ENCODE peak calls at places on chromosomes 13 and 19, in eight cellular contexts. G is body of pancreas, F is endothelial cell, X is AG04449, B is HFF-Myc, H is fibroblast of pulmonary artery, D is H9, K is D721Med. Q is an unnamed sample.

GRCh38 chr13:114024603-114025431 is 50.9 kb upstream of the C13orf46 start:
- DNase-seq in G (no peak), F (no peak), X (no peak), B (no peak), H (no peak), D (no peak), K (no peak), Q (no peak)

GRCh38 chr13:81957121-81957520 is 1616.2 kb upstream of the SPRY2 start:
- DNase-seq in G (no peak), F (no peak), X (no peak), B (no peak), H (no peak), D (peak; percentile 45), K (no peak), Q (no peak)

GRCh38 chr13:59352600-59352999 is 811.1 kb downstream of the DIAPH3 start:
- DNase-seq in G (no peak), F (no peak), X (no peak), B (no peak), H (no peak), D (no peak), K (no peak), Q (peak; percentile 5)

GRCh38 chr19:18232540-18233223 is 6.4 kb upstream of the PDE4C start:
- DNase-seq in G (peak; percentile 24), F (peak; percentile 65), X (no peak), B (no peak), H (no peak), D (peak; percentile 88), K (peak; percentile 72), Q (no peak)

GRCh38 chr13:99854376-99854775 is 117.2 kb downstream of the ZIC5 start:
- DNase-seq in G (no peak), F (no peak), X (no peak), B (no peak), H (no peak), D (no peak), K (no peak), Q (no peak)

GRCh38 chr19:5913739-5914357 is at the start of gene CAPS:
- DNase-seq in G (peak; percentile 84), F (no peak), X (no peak), B (no peak), H (peak; percentile 46), D (no peak), K (no peak), Q (peak; percentile 62)

GRCh38 chr19:15379996-15380647 is 535 bp upstream of the AKAP8 start:
- DNase-seq in G (peak; percentile 49), F (peak; percentile 66), X (no peak), B (no peak), H (peak; percentile 51), D (peak; percentile 89), K (no peak), Q (no peak)

GRCh38 chr13:20340759-20341161 is 108.6 kb upstream of the GJB6 start:
- DNase-seq in G (no peak), F (no peak), X (no peak), B (no peak), H (peak; percentile 26), D (no peak), K (no peak), Q (no peak)

GRCh38 chr19:35720648-35721047 is 2.8 kb downstream of the KMT2B start:
- DNase-seq in G (no peak), F (no peak), X (no peak), B (no peak), H (no peak), D (no peak), K (no peak), Q (no peak)

GRCh38 chr13:43963726-43964125 is 84.0 kb downstream of the LACC1 start:
- DNase-seq in G (no peak), F (no peak), X (no peak), B (no peak), H (no peak), D (peak; percentile 40), K (no peak), Q (no peak)

GRCh38 chr13:113941571-113942191 is 32.2 kb downstream of the C13orf46 start:
- DNase-seq in G (no peak), F (no peak), X (no peak), B (no peak), H (no peak), D (no peak), K (no peak), Q (no peak)

GRCh38 chr19:44737238-44738160 is 11.0 kb upstream of the BCL3 start:
- DNase-seq in G (peak; percentile 56), F (no peak), X (no peak), B (no peak), H (no peak), D (peak; percentile 33), K (no peak), Q (no peak)

GRCh38 chr19:37329686-37330085 is 41.2 kb upstream of the ZNF527 start:
- DNase-seq in G (no peak), F (peak; percentile 10), X (no peak), B (no peak), H (peak; percentile 14), D (peak; percentile 59), K (no peak), Q (no peak)

GRCh38 chr13:69566104-69566716 is 541.4 kb upstream of the ATXN8OS start:
- DNase-seq in G (no peak), F (no peak), X (no peak), B (no peak), H (no peak), D (no peak), K (no peak), Q (no peak)

GRCh38 chr13:69567514-69567913 is 540.1 kb upstream of the ATXN8OS start:
- DNase-seq in G (no peak), F (no peak), X (no peak), B (no peak), H (no peak), D (no peak), K (no peak), Q (no peak)

GRCh38 chr13:69565334-69565733 is 542.3 kb upstream of the ATXN8OS start:
- DNase-seq in G (no peak), F (peak; percentile 31), X (no peak), B (peak; percentile 0), H (no peak), D (peak; percentile 64), K (no peak), Q (peak; percentile 70)
- TF ChIP-seq CTCF in G (peak; percentile 24), F (peak; percentile 67), X (no peak), B (peak; percentile 13), H (no peak), D (peak; percentile 74), K (peak; percentile 16), Q (peak; percentile 54)

GRCh38 chr19:3573858-3574637 is 1.3 kb downstream of the HMG20B start:
- DNase-seq in G (peak; percentile 88), F (peak; percentile 91), X (peak; percentile 51), B (peak; percentile 73), H (peak; percentile 97), D (peak; percentile 98), K (peak; percentile 62), Q (peak; percentile 80)

GRCh38 chr19:3576696-3577443 is 4.1 kb downstream of the HMG20B start:
- DNase-seq in G (peak; percentile 39), F (peak; percentile 42), X (no peak), B (no peak), H (peak; percentile 73), D (peak; percentile 93), K (no peak), Q (no peak)

GRCh38 chr19:3573162-3573857 is 566 bp downstream of the HMG20B start:
- DNase-seq in G (peak; percentile 31), F (no peak), X (no peak), B (no peak), H (no peak), D (no peak), K (no peak), Q (no peak)

GRCh38 chr19:3575949-3576673 is 3.4 kb downstream of the HMG20B start:
- DNase-seq in G (no peak), F (no peak), X (no peak), B (no peak), H (no peak), D (no peak), K (no peak), Q (no peak)

DNA sequence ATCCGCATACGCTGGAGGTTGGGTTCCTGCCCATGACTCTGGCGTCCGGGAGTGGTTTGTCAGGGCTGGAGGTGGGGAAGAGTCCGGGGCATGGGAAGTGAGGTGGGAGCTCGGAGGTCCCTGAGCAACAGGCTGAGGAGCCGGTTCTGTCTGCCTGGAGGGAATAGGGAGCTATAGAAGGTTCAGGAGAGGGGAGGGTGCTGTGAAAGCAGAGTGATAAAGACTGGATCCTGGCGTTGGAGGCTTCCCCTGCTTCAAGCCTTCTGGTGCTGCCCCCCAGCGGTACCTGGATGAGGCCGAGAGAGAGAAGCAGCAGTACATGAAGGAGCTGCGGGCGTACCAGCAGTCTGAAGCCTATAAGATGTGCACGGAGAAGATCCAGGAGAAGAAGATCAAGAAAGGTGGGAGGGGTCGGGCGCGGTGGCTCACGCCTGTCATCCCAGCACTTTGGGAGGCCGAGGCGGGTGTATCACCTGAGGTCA is 2.6 kb downstream of the HMG20B start:
- DNase-seq in G (no peak), F (peak; percentile 49), X (no peak), B (no peak), H (peak; percentile 39), D (peak; percentile 88), K (no peak), Q (no peak)
- TF ChIP-seq CTCF in G (no peak), F (no peak), X (peak; percentile 20), B (peak; percentile 34), H (peak; percentile 20), D (peak; percentile 62), K (peak; percentile 73), Q (peak; percentile 38)

GRCh38 chr19:12782424-12783225 is 7.3 kb upstream of the HOOK2 start:
- DNase-seq in G (peak; percentile 79), F (peak; percentile 84), X (no peak), B (no peak), H (peak; percentile 92), D (peak; percentile 56), K (peak; percentile 74), Q (no peak)
- TF ChIP-seq CTCF in G (peak; percentile 19), F (no peak), X (peak; percentile 31), B (no peak), H (no peak), D (peak; percentile 11), K (no peak), Q (no peak)

GRCh38 chr13:33999830-34000605 is 182.1 kb downstream of the RFC3 start:
- DNase-seq in G (no peak), F (no peak), X (no peak), B (no peak), H (no peak), D (no peak), K (no peak), Q (no peak)

GRCh38 chr13:34003712-34004111 is 185.8 kb downstream of the RFC3 start:
- DNase-seq in G (no peak), F (no peak), X (no peak), B (no peak), H (no peak), D (no peak), K (no peak), Q (no peak)

GRCh38 chr13:34002141-34002540 is 184.2 kb downstream of the RFC3 start:
- DNase-seq in G (no peak), F (no peak), X (no peak), B (no peak), H (no peak), D (no peak), K (no peak), Q (no peak)

GRCh38 chr13:34001357-34001756 is 183.4 kb downstream of the RFC3 start:
- DNase-seq in G (no peak), F (no peak), X (no peak), B (no peak), H (no peak), D (no peak), K (no peak), Q (no peak)

DNA sequence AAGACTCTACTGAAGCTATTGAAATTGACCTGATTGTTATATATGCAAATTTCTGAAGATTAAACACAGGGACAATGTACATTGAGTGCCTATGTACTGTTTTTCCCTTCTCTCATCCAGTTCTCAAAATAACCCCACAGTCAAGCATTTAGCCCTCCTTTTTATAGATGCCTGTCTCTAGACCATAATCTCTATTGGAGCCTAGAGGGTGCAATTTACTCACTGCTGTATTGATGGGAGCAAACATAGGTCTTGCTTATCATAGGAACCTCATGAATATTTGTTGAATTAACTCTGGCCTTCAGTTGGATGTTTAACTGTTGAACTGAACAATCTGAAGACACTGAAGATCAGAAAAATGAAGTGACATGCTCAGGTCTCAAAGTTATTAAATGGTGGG is 183.0 kb downstream of the RFC3 start:
- DNase-seq in G (no peak), F (no peak), X (no peak), B (no peak), H (no peak), D (no peak), K (no peak), Q (no peak)
- TF ChIP-seq CTCF in G (no peak), F (no peak), X (no peak), B (no peak), H (no peak), D (no peak), K (no peak), Q (no peak)

Q was measured in kidney epithelial cell.